ENCODE peak calls at places on chromosomes 16 and 17, in seven cellular contexts. E is SK-N-SH, J is K562, C is HCT116, R is Panc1, M is HepG2, Q is GM12878. S is an unnamed sample. For H3K4me1, the result is how much of the 10 kb centered on the place peaks cover.

GRCh38 chr17:76048711-76049110 is 21.6 kb upstream of the EVPL start:
- DNase-seq in E (no peak), J (no peak), C (no peak), R (no peak), M (no peak), Q (no peak), S (no peak)

GRCh38 chr17:8791910-8792270 is 7.3 kb downstream of the MFSD6L start:
- DNase-seq in E (no peak), J (no peak), C (peak), R (no peak), M (no peak), Q (no peak), S (no peak)

GRCh38 chr16:52812945-52813556 is 239.6 kb downstream of the CHD9NB start:
- DNase-seq in E (no peak), J (peak), C (peak), R (peak), M (peak), Q (no peak), S (no peak)

GRCh38 chr16:67396159-67396774 is 3.0 kb upstream of the TPPP3 start:
- DNase-seq in E (peak), J (peak), C (peak), R (no peak), M (peak), Q (no peak), S (peak)

GRCh38 chr17:31095239-31096105 is 695 bp downstream of the NF1 start:
- DNase-seq in E (peak), J (peak), C (no peak), R (no peak), M (peak), Q (no peak), S (peak)

GRCh38 chr17:63635787-63636186 is 13.6 kb downstream of the MAP3K3 start:
- DNase-seq in E (no peak), J (no peak), C (no peak), R (no peak), M (no peak), Q (no peak), S (no peak)

GRCh38 chr16:52929478-52929877 is 123.2 kb downstream of the CHD9NB start:
- DNase-seq in E (peak), J (no peak), C (no peak), R (no peak), M (no peak), Q (no peak), S (no peak)

GRCh38 chr17:32331243-32332040 is 10.5 kb downstream of the C17orf75 start:
- DNase-seq in E (no peak), J (no peak), C (no peak), R (no peak), M (no peak), Q (no peak), S (no peak)

GRCh38 chr17:39622380-39623006 is 4.3 kb upstream of the PPP1R1B start:
- DNase-seq in E (no peak), J (no peak), C (no peak), R (no peak), M (no peak), Q (no peak), S (no peak)

GRCh38 chr17:79422236-79422635 is 188.6 kb downstream of the RBFOX3 start:
- DNase-seq in E (no peak), J (no peak), C (no peak), R (no peak), M (no peak), Q (no peak), S (no peak)

GRCh38 chr17:4533522-4534502 is 21.4 kb downstream of the MYBBP1A start:
- DNase-seq in E (peak), J (no peak), C (no peak), R (no peak), M (peak), Q (no peak), S (no peak)

GRCh38 chr16:62036807-62037135 is 533 bp upstream of the CDH8 start:
- DNase-seq in E (no peak), J (no peak), C (no peak), R (no peak), M (no peak), Q (no peak), S (no peak)

GRCh38 chr17:73621685-73622084 is 22.6 kb downstream of the SDK2 start:
- DNase-seq in E (no peak), J (no peak), C (no peak), R (no peak), M (no peak), Q (no peak), S (no peak)

GRCh38 chr16:67779256-67780014 is 26.9 kb downstream of the RANBP10 start:
- DNase-seq in E (no peak), J (no peak), C (no peak), R (no peak), M (no peak), Q (no peak), S (no peak)

GRCh38 chr17:45175759-45176140 is 14.1 kb downstream of the HEXIM2 start:
- DNase-seq in E (no peak), J (no peak), C (no peak), R (no peak), M (no peak), Q (no peak), S (no peak)

GRCh38 chr17:62165378-62165722 is 100.3 kb upstream of the MED13 start:
- DNase-seq in E (no peak), J (no peak), C (peak), R (no peak), M (peak), Q (peak), S (no peak)

GRCh38 chr17:75642221-75643032 is 9.2 kb downstream of the SMIM5 start:
- DNase-seq in E (no peak), J (peak), C (no peak), R (no peak), M (no peak), Q (no peak), S (no peak)

GRCh38 chr17:59641799-59642484 is 22.2 kb downstream of the CLTC start:
- DNase-seq in E (no peak), J (no peak), C (no peak), R (no peak), M (no peak), Q (peak), S (no peak)

GRCh38 chr17:82952019-82952418 is 112.2 kb upstream of the ZNF750 start:
- DNase-seq in E (no peak), J (no peak), C (no peak), R (no peak), M (no peak), Q (no peak), S (no peak)

GRCh38 chr16:10736926-10737625 is 6.6 kb upstream of the NUBP1 start:
- DNase-seq in E (peak), J (peak), C (peak), R (peak), M (peak), Q (peak), S (peak)

GRCh38 chr17:37824534-37825485 is 80.0 kb upstream of the HNF1B start:
- DNase-seq in E (no peak), J (no peak), C (no peak), R (no peak), M (peak), Q (no peak), S (no peak)

GRCh38 chr16:19432429-19432828 is 14.7 kb downstream of the TMC5 start:
- DNase-seq in E (no peak), J (peak), C (peak), R (no peak), M (peak), Q (no peak), S (no peak)

GRCh38 chr17:70446446-70446845 is 277.1 kb downstream of the KCNJ2 start:
- DNase-seq in E (no peak), J (no peak), C (no peak), R (no peak), M (no peak), Q (no peak), S (no peak)

DNA sequence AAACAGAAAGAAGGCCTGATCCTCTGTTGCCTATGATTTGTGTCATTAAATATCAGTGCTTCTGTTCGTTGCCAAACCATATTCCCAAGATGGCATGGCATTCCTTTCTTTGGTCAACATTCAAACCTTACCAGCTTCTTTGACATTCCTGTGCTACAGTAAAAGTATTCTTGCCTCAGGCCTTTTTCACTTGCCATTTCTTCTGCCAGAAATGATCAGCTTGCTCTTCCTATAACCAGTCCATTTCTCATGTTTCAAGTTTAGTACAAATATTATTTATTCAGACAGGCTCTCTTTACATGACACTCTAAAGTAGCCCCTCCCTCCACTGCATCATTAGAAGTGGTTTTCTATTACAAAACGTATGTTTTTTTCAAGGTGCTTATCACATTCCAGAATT is 278.3 kb downstream of the KCNJ2 start:
- DNase-seq in E (no peak), J (no peak), C (no peak), R (no peak), M (no peak), Q (no peak), S (no peak)
- TF ChIP-seq SIN3A in E (no peak), J (no peak), C (no peak), R (no peak), M (no peak), Q (no peak), S (no peak)

GRCh38 chr16:1613728-1614225 is 1.6 kb downstream of the CRAMP1 start:
- DNase-seq in E (no peak), J (peak), C (no peak), R (no peak), M (no peak), Q (no peak), S (no peak)
- H3K4me1 ChIP-seq in E (under half), J (under half), C (under half), R (under half), M (under half), Q (under half), S (under half)

GRCh38 chr17:17913695-17914332 is 58.4 kb downstream of the TOM1L2 start:
- DNase-seq in E (peak), J (peak), C (peak), R (no peak), M (peak), Q (no peak), S (no peak)
- TF ChIP-seq SIN3A in E (peak), J (no peak), C (peak), R (no peak), M (no peak), Q (no peak), S (no peak)

GRCh38 chr16:89402962-89403361 is 87.4 kb downstream of the ANKRD11 start:
- DNase-seq in E (no peak), J (no peak), C (no peak), R (no peak), M (no peak), Q (no peak), S (no peak)
- H3K4me1 ChIP-seq in E (half or more), J (under half), C (under half), R (under half), M (half or more), Q (under half), S (under half)

GRCh38 chr17:81713004-81713555 is 996 bp downstream of the SLC25A10 start:
- DNase-seq in E (peak), J (no peak), C (no peak), R (no peak), M (peak), Q (no peak), S (no peak)
- TF ChIP-seq SIN3A in E (no peak), J (no peak), C (no peak), R (no peak), M (no peak), Q (no peak), S (no peak)

DNA sequence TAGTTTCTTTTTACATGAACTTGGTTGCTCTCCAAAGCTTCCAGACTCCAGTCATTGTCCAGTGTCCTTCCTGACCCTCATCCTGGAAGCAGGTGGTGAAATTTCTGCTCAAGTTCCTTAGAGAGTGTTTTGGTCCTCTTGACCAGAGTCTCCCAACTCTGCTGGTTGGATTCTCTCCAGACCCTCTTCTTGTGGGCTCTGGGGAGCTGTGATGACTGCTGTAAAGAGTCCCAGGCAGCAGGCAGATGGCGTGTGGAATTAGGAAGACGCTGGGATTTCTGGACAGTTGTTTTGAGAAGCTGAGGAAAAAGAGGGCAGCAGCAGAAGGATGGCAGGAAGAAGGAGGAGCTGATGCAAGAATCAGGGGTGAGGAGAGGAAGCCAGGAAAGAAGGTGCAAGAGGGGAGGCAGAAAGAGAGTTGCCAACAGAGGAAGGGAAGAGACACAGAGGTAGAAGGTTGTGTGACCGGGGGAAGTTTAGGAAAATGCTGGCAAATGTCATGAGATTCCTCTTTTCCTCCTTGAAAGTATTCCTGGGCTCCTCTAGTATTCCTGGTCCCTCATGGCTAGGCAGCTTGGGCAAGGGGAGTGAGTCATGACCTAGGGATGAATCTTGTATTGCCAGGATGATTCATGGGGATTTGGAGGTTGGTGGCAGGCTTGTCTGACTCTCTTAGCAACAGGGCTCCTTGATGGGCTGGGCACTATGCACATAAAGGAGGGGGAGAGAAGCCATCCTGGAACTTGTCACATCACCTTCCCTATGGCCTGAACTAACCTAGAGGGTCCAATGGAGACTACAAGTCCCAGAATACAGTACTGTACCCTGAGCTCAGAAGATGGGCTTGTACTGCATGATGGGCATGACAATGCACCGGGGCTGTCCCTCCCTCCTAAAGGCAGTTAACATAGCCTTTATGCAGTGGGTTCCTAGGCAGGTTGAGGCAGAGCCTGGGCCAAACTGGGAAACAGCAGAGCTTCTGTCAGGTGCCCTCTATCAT is 1.9 kb upstream of the SEZ6 start:
- DNase-seq in E (no peak), J (no peak), C (peak), R (peak), M (no peak), Q (no peak), S (no peak)
- H3K4me1 ChIP-seq in E (under half), J (under half), C (under half), R (under half), M (under half), Q (under half), S (under half)

DNA sequence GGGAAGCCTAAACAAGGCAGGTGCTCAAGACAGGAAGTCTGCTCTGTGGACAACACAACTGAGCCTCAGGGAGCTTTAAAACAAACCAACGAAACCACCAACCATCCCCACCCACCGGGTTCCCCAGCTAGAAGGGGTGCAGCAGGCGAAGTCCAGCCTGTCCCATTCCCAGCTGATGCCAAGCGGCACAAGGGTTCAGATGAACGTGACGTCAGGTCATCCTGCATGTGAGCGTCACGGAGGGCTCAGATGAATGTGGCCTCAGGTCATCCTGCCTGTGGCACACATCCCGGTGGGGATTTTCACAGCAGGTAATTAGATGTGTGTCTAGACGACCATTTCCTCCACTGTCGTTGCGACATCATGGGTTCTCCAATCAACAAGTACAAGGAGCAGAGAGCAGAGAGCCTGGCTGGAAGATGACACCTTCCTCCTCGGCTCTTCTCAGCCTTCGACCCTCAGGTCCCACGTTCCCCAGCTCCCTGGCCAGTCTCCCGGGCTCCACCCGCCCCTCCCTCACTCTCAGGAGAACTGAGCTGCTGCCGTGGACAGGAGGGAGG is 246.5 kb downstream of the FOXL1 start:
- DNase-seq in E (no peak), J (no peak), C (no peak), R (no peak), M (no peak), Q (no peak), S (no peak)
- TF ChIP-seq SIN3A in E (no peak), J (no peak), C (no peak), R (no peak), M (no peak), Q (no peak), S (no peak)

S was measured in H1.